ENCODE peak calls at places on chromosomes 4 and X, in six cellular contexts. One of them, this sample, is unnamed.

GRCh38 chrX:9573282-9574106 is 108.6 kb downstream of the TBL1X start:
- DNase-seq in activated T-helper 1 cell treated with anti-CD3 and anti-CD28 coated beads, Interleukin-2, amount 50 U/mL, for 16 hours: no peak
- DNase-seq in NCI-H1105 treated with DMSO at 0.1 percent for 48 hours: no peak
- DNase-seq in AG04450: no peak
- DNase-seq in right atrium auricular region: no peak
- DNase-seq in T-helper 2 cell: no peak
- DNase-seq in this sample: peak

GRCh38 chr4:125541836-125542235 is 227.1 kb downstream of the FAT4 start:
- DNase-seq in activated T-helper 1 cell treated with anti-CD3 and anti-CD28 coated beads, Interleukin-2, amount 50 U/mL, for 16 hours: no peak
- DNase-seq in NCI-H1105 treated with DMSO at 0.1 percent for 48 hours: no peak
- DNase-seq in AG04450: no peak
- DNase-seq in right atrium auricular region: no peak
- DNase-seq in T-helper 2 cell: no peak
- DNase-seq in this sample: no peak

GRCh38 chr4:92236907-92237306 is 66.9 kb upstream of the GRID2 start:
- DNase-seq in activated T-helper 1 cell treated with anti-CD3 and anti-CD28 coated beads, Interleukin-2, amount 50 U/mL, for 16 hours: no peak
- DNase-seq in NCI-H1105 treated with DMSO at 0.1 percent for 48 hours: no peak
- DNase-seq in AG04450: peak
- DNase-seq in right atrium auricular region: no peak
- DNase-seq in T-helper 2 cell: no peak
- DNase-seq in this sample: peak

GRCh38 chr4:4673070-4673469 is 131.2 kb upstream of the STX18 start:
- DNase-seq in activated T-helper 1 cell treated with anti-CD3 and anti-CD28 coated beads, Interleukin-2, amount 50 U/mL, for 16 hours: no peak
- DNase-seq in NCI-H1105 treated with DMSO at 0.1 percent for 48 hours: no peak
- DNase-seq in AG04450: no peak
- DNase-seq in right atrium auricular region: no peak
- DNase-seq in T-helper 2 cell: no peak
- DNase-seq in this sample: no peak

GRCh38 chr4:163484906-163485305 is 9.6 kb upstream of the TMA16 start:
- DNase-seq in activated T-helper 1 cell treated with anti-CD3 and anti-CD28 coated beads, Interleukin-2, amount 50 U/mL, for 16 hours: no peak
- DNase-seq in NCI-H1105 treated with DMSO at 0.1 percent for 48 hours: no peak
- DNase-seq in AG04450: peak
- DNase-seq in right atrium auricular region: no peak
- DNase-seq in T-helper 2 cell: peak
- DNase-seq in this sample: peak

GRCh38 chr4:141642711-141643110 is 6.3 kb downstream of the IL15 start:
- DNase-seq in activated T-helper 1 cell treated with anti-CD3 and anti-CD28 coated beads, Interleukin-2, amount 50 U/mL, for 16 hours: no peak
- DNase-seq in NCI-H1105 treated with DMSO at 0.1 percent for 48 hours: no peak
- DNase-seq in AG04450: no peak
- DNase-seq in right atrium auricular region: no peak
- DNase-seq in T-helper 2 cell: no peak
- DNase-seq in this sample: no peak

GRCh38 chr4:149752729-149753128 is 62.9 kb downstream of the IQCM start:
- DNase-seq in activated T-helper 1 cell treated with anti-CD3 and anti-CD28 coated beads, Interleukin-2, amount 50 U/mL, for 16 hours: no peak
- DNase-seq in NCI-H1105 treated with DMSO at 0.1 percent for 48 hours: no peak
- DNase-seq in AG04450: no peak
- DNase-seq in right atrium auricular region: no peak
- DNase-seq in T-helper 2 cell: no peak
- DNase-seq in this sample: no peak

GRCh38 chr4:186148335-186148975 is 42.9 kb upstream of the CYP4V2 start:
- DNase-seq in activated T-helper 1 cell treated with anti-CD3 and anti-CD28 coated beads, Interleukin-2, amount 50 U/mL, for 16 hours: no peak
- DNase-seq in NCI-H1105 treated with DMSO at 0.1 percent for 48 hours: no peak
- DNase-seq in AG04450: no peak
- DNase-seq in right atrium auricular region: no peak
- DNase-seq in T-helper 2 cell: no peak
- DNase-seq in this sample: no peak

GRCh38 chr4:70915048-70915815 is 13.1 kb downstream of the MOB1B start:
- DNase-seq in activated T-helper 1 cell treated with anti-CD3 and anti-CD28 coated beads, Interleukin-2, amount 50 U/mL, for 16 hours: no peak
- DNase-seq in NCI-H1105 treated with DMSO at 0.1 percent for 48 hours: no peak
- DNase-seq in AG04450: no peak
- DNase-seq in right atrium auricular region: no peak
- DNase-seq in T-helper 2 cell: no peak
- DNase-seq in this sample: no peak

GRCh38 chr4:155692361-155692760 is 25.7 kb downstream of the GUCY1A1 start:
- DNase-seq in activated T-helper 1 cell treated with anti-CD3 and anti-CD28 coated beads, Interleukin-2, amount 50 U/mL, for 16 hours: no peak
- DNase-seq in NCI-H1105 treated with DMSO at 0.1 percent for 48 hours: no peak
- DNase-seq in AG04450: no peak
- DNase-seq in right atrium auricular region: no peak
- DNase-seq in T-helper 2 cell: no peak
- DNase-seq in this sample: no peak

GRCh38 chr4:56764775-56765174 is 56.7 kb downstream of the SPINK2 start:
- DNase-seq in activated T-helper 1 cell treated with anti-CD3 and anti-CD28 coated beads, Interleukin-2, amount 50 U/mL, for 16 hours: no peak
- DNase-seq in NCI-H1105 treated with DMSO at 0.1 percent for 48 hours: no peak
- DNase-seq in AG04450: no peak
- DNase-seq in right atrium auricular region: no peak
- DNase-seq in T-helper 2 cell: no peak
- DNase-seq in this sample: no peak

This sample was measured in NCI-H2081.